ENCODE peak calls at places on chromosomes 6 and 20, in four cellular contexts. One of them, this sample, is unnamed.

GRCh38 chr6:3987072-3987471 is 91.9 kb downstream of the FAM217A start:
- DNase-seq in K562: no peak
- DNase-seq in neural progenitor cell: peak; percentile 18
- DNase-seq in GM23248: no peak
- DNase-seq in this sample: no peak

GRCh38 chr20:406200-407096 is 1.7 kb upstream of the RBCK1 start:
- DNase-seq in K562: no peak
- DNase-seq in GM23248: no peak
- DNase-seq in neural progenitor cell: no peak
- DNase-seq in this sample: no peak

GRCh38 chr6:90025418-90026089 is 131.3 kb downstream of the GJA10 start:
- DNase-seq in neural progenitor cell: no peak
- DNase-seq in GM23248: peak; percentile 93
- DNase-seq in K562: no peak
- DNase-seq in this sample: peak; percentile 24

GRCh38 chr6:131954775-131955107 is 3.6 kb upstream of the CCN2 start:
- DNase-seq in K562: no peak
- DNase-seq in GM23248: peak; percentile 31
- DNase-seq in neural progenitor cell: no peak
- DNase-seq in this sample: no peak

GRCh38 chr20:17617868-17618672 is 48.2 kb downstream of the DSTN start:
- DNase-seq in K562: no peak
- DNase-seq in neural progenitor cell: no peak
- DNase-seq in GM23248: no peak
- DNase-seq in this sample: no peak

GRCh38 chr6:6881438-6882267 is 226.1 kb upstream of the RREB1 start:
- DNase-seq in K562: no peak
- DNase-seq in neural progenitor cell: no peak
- DNase-seq in GM23248: no peak
- DNase-seq in this sample: no peak

GRCh38 chr6:119234457-119234856 is 115.1 kb downstream of the MAN1A1 start:
- DNase-seq in K562: no peak
- DNase-seq in neural progenitor cell: no peak
- DNase-seq in GM23248: no peak
- DNase-seq in this sample: no peak

GRCh38 chr20:5353624-5354496 is 37.1 kb upstream of the PROKR2 start:
- DNase-seq in GM23248: peak; percentile 87
- DNase-seq in K562: no peak
- DNase-seq in neural progenitor cell: no peak
- DNase-seq in this sample: no peak

GRCh38 chr6:166523782-166524569 is 62.5 kb downstream of the RAMACL start:
- DNase-seq in GM23248: no peak
- DNase-seq in K562: no peak
- DNase-seq in neural progenitor cell: no peak
- DNase-seq in this sample: no peak

GRCh38 chr6:152351742-152352141 is 285.4 kb downstream of the SYNE1 start:
- DNase-seq in GM23248: no peak
- DNase-seq in K562: no peak
- DNase-seq in neural progenitor cell: no peak
- DNase-seq in this sample: no peak

GRCh38 chr6:45806172-45806571 is 209.5 kb downstream of the CLIC5 start:
- DNase-seq in K562: no peak
- DNase-seq in GM23248: no peak
- DNase-seq in neural progenitor cell: no peak
- DNase-seq in this sample: no peak

GRCh38 chr20:48722002-48722731 is 105.6 kb downstream of the PREX1 start:
- DNase-seq in neural progenitor cell: no peak
- DNase-seq in GM23248: peak; percentile 83
- DNase-seq in K562: no peak
- DNase-seq in this sample: no peak

GRCh38 chr20:8043687-8044278 is 24.2 kb upstream of the TMX4 start:
- DNase-seq in GM23248: peak; percentile 71
- DNase-seq in neural progenitor cell: peak; percentile 71
- DNase-seq in K562: peak; percentile 27
- DNase-seq in this sample: peak; percentile 44

GRCh38 chr20:5261763-5262162 is 55.0 kb downstream of the PROKR2 start:
- DNase-seq in neural progenitor cell: no peak
- DNase-seq in K562: no peak
- DNase-seq in GM23248: no peak
- DNase-seq in this sample: no peak

GRCh38 chr6:37623666-37624065 is 74.0 kb downstream of the MDGA1 start:
- DNase-seq in GM23248: peak; percentile 60
- DNase-seq in neural progenitor cell: no peak
- DNase-seq in K562: no peak
- DNase-seq in this sample: no peak

GRCh38 chr6:112289039-112289566 is 34.7 kb upstream of the LAMA4 start:
- DNase-seq in GM23248: peak; percentile 80
- DNase-seq in K562: no peak
- DNase-seq in neural progenitor cell: peak; percentile 33
- DNase-seq in this sample: peak; percentile 53

GRCh38 chr6:38673397-38674165 is 29.4 kb downstream of the GLO1 start:
- DNase-seq in GM23248: no peak
- DNase-seq in K562: no peak
- DNase-seq in neural progenitor cell: no peak
- DNase-seq in this sample: no peak
- TF ChIP-seq EZH2 in GM23248: no peak
- TF ChIP-seq EZH2 in K562: no peak
- TF ChIP-seq EZH2 in neural progenitor cell: no peak
- TF ChIP-seq EZH2 in this sample: no peak

DNA sequence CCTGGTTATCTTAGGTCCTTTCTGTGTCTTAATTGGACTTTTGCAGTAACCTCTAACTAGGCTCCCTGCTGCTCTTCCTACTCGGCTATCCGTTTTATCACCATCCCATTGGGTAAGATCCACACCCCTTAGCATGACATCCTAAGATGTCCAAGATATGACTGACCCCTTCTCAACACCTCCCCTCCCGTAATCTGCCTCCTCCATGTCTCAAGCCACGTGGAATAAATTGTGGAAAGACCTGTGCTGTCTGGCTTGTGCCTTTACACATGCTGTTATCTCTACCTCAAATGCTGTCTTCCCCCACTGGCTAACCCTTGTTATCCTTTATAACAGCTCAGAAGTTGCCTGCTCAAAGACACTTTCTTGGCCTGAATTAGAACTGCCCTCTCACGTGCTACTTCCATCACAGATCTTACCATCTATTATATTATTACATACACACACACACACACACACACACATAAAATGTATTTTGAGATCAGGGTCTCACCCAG is 26.5 kb downstream of the EIF2S2 start:
- DNase-seq in K562: peak; percentile 87
- DNase-seq in neural progenitor cell: no peak
- DNase-seq in GM23248: no peak
- DNase-seq in this sample: no peak
- H3K36me3 ChIP-seq in K562: peaks cover 72% of the 10 kb centered on the region
- H3K36me3 ChIP-seq in neural progenitor cell: no peaks in the 10 kb centered on the region
- H3K36me3 ChIP-seq in GM23248: peaks cover 27% of the 10 kb centered on the region
- H3K36me3 ChIP-seq in this sample: peaks cover 54% of the 10 kb centered on the region

GRCh38 chr20:51985013-51985415 is 182.7 kb upstream of the SALL4 start:
- DNase-seq in GM23248: peak; percentile 93
- DNase-seq in K562: no peak
- DNase-seq in neural progenitor cell: no peak
- DNase-seq in this sample: peak; percentile 99
- H3K9ac ChIP-seq in GM23248: peak overlapping the region; percentile 52
- H3K9ac ChIP-seq in K562: no peak overlapping the region
- H3K9ac ChIP-seq in neural progenitor cell: no peak overlapping the region
- H3K9ac ChIP-seq in this sample: peak overlapping the region; percentile 50

DNA sequence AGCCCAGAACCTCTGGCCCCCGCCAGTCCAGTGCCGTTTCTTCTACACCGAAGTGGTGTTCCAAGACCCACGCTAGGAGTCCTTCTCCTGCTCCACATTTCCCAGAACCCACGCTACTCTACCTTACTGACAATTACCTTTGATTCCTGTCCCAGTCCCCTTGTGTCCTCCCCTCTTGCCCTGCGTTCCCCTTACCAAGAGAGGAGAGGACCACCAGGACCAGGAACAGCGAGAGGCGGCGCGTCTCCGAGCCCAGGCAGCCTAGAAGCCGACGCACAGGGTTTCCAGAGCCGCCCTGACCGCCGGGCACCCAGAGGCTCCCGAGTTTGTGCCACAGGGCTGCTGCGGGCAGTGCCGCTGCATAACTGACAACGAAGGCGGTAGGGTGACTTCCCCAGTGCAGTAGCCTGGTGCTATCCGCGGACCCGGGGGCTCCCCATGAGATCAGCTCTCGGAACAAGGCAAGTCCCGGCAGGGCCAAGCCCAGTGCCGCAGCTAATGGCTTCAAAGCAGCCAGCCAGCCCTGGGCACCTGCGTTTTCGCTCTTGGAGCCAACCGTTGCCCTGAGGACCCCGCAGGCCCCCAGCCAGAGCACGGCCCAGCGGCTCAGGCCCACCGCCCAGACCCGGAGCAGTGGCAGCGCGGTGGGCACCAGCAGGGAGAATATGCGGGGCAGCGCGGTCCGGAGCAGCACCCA is 512 bp downstream of the TAP1 start:
- DNase-seq in neural progenitor cell: peak; percentile 54
- DNase-seq in GM23248: peak; percentile 67
- DNase-seq in K562: no peak
- DNase-seq in this sample: no peak
- TF ChIP-seq EZH2 in neural progenitor cell: peak; percentile 60
- TF ChIP-seq EZH2 in GM23248: no peak
- TF ChIP-seq EZH2 in K562: no peak
- TF ChIP-seq EZH2 in this sample: no peak

GRCh38 chr6:399785-400517 is 8.4 kb downstream of the IRF4 start:
- DNase-seq in neural progenitor cell: no peak
- DNase-seq in K562: no peak
- DNase-seq in GM23248: no peak
- DNase-seq in this sample: no peak

GRCh38 chr6:401994-402640 is 10.6 kb downstream of the IRF4 start:
- DNase-seq in K562: no peak
- DNase-seq in GM23248: no peak
- DNase-seq in neural progenitor cell: no peak
- DNase-seq in this sample: no peak

GRCh38 chr6:398558-399078 is 7.1 kb downstream of the IRF4 start:
- DNase-seq in K562: no peak
- DNase-seq in neural progenitor cell: no peak
- DNase-seq in GM23248: no peak
- DNase-seq in this sample: no peak

GRCh38 chr6:401239-401993 is 9.9 kb downstream of the IRF4 start:
- DNase-seq in neural progenitor cell: no peak
- DNase-seq in GM23248: no peak
- DNase-seq in K562: no peak
- DNase-seq in this sample: no peak

GRCh38 chr6:400815-401214 is 9.3 kb downstream of the IRF4 start:
- DNase-seq in K562: no peak
- DNase-seq in neural progenitor cell: no peak
- DNase-seq in GM23248: no peak
- DNase-seq in this sample: no peak
- H3K36me3 ChIP-seq in K562: no peaks in the 10 kb centered on the region
- H3K36me3 ChIP-seq in neural progenitor cell: no peaks in the 10 kb centered on the region
- H3K36me3 ChIP-seq in GM23248: no peaks in the 10 kb centered on the region
- H3K36me3 ChIP-seq in this sample: no peaks in the 10 kb centered on the region

This sample was measured in SK-N-MC.